ENCODE peak calls at places on chromosomes 3 and 15, in eight cellular contexts. H, K, F, M, E, Z, I and N are unnamed samples.

GRCh38 chr15:92881570-92881837 is 18.6 kb upstream of the CHD2 start:
- DNase-seq in H (no peak), K (no peak), F (no peak), M (no peak), E (no peak), Z (no peak), I (no peak), N (no peak)

GRCh38 chr3:172259191-172259590 is 189.1 kb downstream of the GHSR start:
- DNase-seq in H (no peak), K (no peak), F (no peak), M (no peak), E (no peak), Z (no peak), I (peak; percentile 33), N (peak; percentile 35)

GRCh38 chr15:53522878-53523455 is 236.5 kb downstream of the WDR72 start:
- DNase-seq in H (no peak), K (no peak), F (no peak), M (peak; percentile 88), E (no peak), Z (no peak), I (no peak), N (no peak)

GRCh38 chr15:38699633-38700230 is 135.1 kb upstream of the RASGRP1 start:
- DNase-seq in H (no peak), K (peak; percentile 73), F (no peak), M (peak; percentile 53), E (peak; percentile 68), Z (no peak), I (peak; percentile 58), N (peak; percentile 73)

GRCh38 chr15:44788748-44789147 is 52.4 kb downstream of the TRIM69 start:
- DNase-seq in H (no peak), K (no peak), F (no peak), M (no peak), E (no peak), Z (no peak), I (peak; percentile 19), N (no peak)

GRCh38 chr3:186592682-186593081 is 20.2 kb upstream of the AHSG start:
- DNase-seq in H (no peak), K (no peak), F (no peak), M (no peak), E (no peak), Z (no peak), I (no peak), N (no peak)

GRCh38 chr3:149702691-149703426 is 45.0 kb upstream of the WWTR1 start:
- DNase-seq in H (no peak), K (no peak), F (no peak), M (no peak), E (no peak), Z (no peak), I (peak; percentile 86), N (peak; percentile 97)

GRCh38 chr3:102510663-102511062 is 75.8 kb downstream of the ZPLD1 start:
- DNase-seq in H (no peak), K (no peak), F (no peak), M (no peak), E (no peak), Z (no peak), I (peak; percentile 28), N (peak; percentile 10)

GRCh38 chr3:167750273-167750971 is 14.9 kb downstream of the SERPINI1 start:
- DNase-seq in H (no peak), K (no peak), F (no peak), M (no peak), E (no peak), Z (no peak), I (no peak), N (no peak)
- H3K4me3 ChIP-seq in H (no peak overlapping the region), K (no peak overlapping the region), F (no peak overlapping the region), M (no peak overlapping the region), E (no peak overlapping the region), Z (no peak overlapping the region), I (no peak overlapping the region), N (no peak overlapping the region)

GRCh38 chr3:113537155-113537554 is 4.8 kb downstream of the SIDT1 start:
- DNase-seq in H (no peak), K (no peak), F (no peak), M (no peak), E (no peak), Z (no peak), I (no peak), N (no peak)

GRCh38 chr3:113534365-113534764 is 2.0 kb downstream of the SIDT1 start:
- DNase-seq in H (no peak), K (no peak), F (no peak), M (no peak), E (no peak), Z (no peak), I (no peak), N (no peak)

GRCh38 chr3:113536627-113537101 is 4.3 kb downstream of the SIDT1 start:
- DNase-seq in H (no peak), K (no peak), F (no peak), M (no peak), E (no peak), Z (no peak), I (no peak), N (peak; percentile 28)

GRCh38 chr3:113533534-113533892 is 1.2 kb downstream of the SIDT1 start:
- DNase-seq in H (no peak), K (no peak), F (no peak), M (no peak), E (no peak), Z (no peak), I (no peak), N (no peak)

GRCh38 chr3:113535898-113536297 is 3.5 kb downstream of the SIDT1 start:
- DNase-seq in H (no peak), K (no peak), F (no peak), M (no peak), E (no peak), Z (no peak), I (no peak), N (no peak)
- TF ChIP-seq CTCF in H (no peak), K (no peak), F (no peak), M (no peak), E (no peak), Z (no peak), I (peak; percentile 19), N (no peak)

GRCh38 chr3:194470615-194471014 is 16.2 kb downstream of the ATP13A3 start:
- DNase-seq in H (no peak), K (no peak), F (no peak), M (no peak), E (no peak), Z (no peak), I (no peak), N (no peak)
- H3K4me3 ChIP-seq in H (no peak overlapping the region), K (no peak overlapping the region), F (no peak overlapping the region), M (no peak overlapping the region), E (no peak overlapping the region), Z (no peak overlapping the region), I (no peak overlapping the region), N (no peak overlapping the region)

GRCh38 chr15:29821416-29822099 is 710 bp downstream of the TJP1 start:
- DNase-seq in H (peak; percentile 86), K (peak; percentile 84), F (peak; percentile 92), M (peak; percentile 80), E (peak; percentile 89), Z (peak; percentile 82), I (peak; percentile 86), N (peak; percentile 90)
- TF ChIP-seq CTCF in H (no peak), K (peak; percentile 24), F (no peak), M (no peak), E (peak; percentile 20), Z (no peak), I (peak; percentile 31), N (peak; percentile 30)

DNA sequence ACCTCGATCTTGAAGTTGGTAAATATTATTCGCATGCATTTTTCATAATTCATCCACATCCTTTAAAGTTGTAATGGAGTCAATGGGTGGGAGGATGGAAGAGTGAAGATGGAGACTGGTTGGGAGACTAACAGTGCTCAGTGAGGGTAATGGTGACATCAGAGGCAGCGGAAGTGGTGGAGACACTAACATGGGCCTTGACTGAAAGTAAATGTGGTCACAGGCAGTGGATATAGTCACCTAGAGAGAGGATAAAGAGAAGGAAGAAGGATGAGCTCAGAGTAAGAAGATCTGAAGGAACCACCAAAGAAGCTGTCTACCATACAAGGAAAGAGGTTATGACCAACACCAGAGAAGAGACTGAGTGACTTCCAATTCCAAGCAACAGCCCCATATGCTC is 281.6 kb upstream of the STT3B start:
- DNase-seq in H (no peak), K (no peak), F (no peak), M (no peak), E (no peak), Z (no peak), I (no peak), N (no peak)
- H3K4me3 ChIP-seq in H (no peak overlapping the region), K (no peak overlapping the region), F (no peak overlapping the region), M (no peak overlapping the region), E (no peak overlapping the region), Z (no peak overlapping the region), I (no peak overlapping the region), N (no peak overlapping the region)

DNA sequence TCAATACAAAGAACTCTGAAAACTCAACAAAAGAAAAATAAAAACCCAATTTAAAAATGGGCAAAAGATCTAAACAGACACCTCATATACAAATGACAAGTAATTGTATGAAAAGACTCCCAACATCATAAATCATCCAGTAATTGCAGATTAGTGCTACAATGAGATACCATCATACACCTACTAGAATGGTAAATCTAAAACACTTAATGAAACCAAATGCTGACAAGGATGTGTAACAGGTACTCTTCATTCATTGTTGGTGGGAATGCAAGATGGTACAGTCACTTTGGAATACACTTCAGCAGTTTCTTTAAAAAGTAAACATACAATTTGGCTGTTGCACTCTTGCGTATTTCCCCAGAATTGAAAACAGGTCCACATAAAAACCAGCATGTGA is 68.4 kb downstream of the LHFPL4 start:
- DNase-seq in H (no peak), K (no peak), F (no peak), M (no peak), E (no peak), Z (no peak), I (no peak), N (no peak)
- TF ChIP-seq CTCF in H (no peak), K (no peak), F (no peak), M (no peak), E (no peak), Z (no peak), I (no peak), N (no peak)

DNA sequence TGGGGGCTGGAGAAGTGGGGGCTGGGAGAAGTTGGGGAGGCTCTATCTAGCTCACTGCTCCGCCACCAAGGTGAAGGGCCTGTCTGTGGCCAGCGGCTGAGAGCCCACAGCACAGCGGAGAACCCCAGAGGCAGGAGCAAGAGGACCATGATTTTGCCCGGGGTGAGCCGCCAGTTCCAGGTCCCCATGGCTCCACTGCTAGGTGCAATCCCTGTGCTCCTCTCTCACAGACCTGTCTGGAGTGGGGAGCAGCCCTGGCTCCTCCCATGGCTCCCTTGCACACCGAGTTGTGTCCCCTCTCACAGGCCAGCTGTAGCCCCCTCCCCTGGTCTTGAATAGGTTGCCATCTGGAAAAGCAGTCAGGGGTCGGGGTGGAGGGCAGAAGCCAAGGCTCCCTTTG is 4.6 kb upstream of the NRROS start:
- DNase-seq in H (no peak), K (no peak), F (no peak), M (no peak), E (no peak), Z (no peak), I (no peak), N (no peak)
- H3K4me3 ChIP-seq in H (no peak overlapping the region), K (no peak overlapping the region), F (no peak overlapping the region), M (no peak overlapping the region), E (no peak overlapping the region), Z (no peak overlapping the region), I (no peak overlapping the region), N (no peak overlapping the region)